ENCODE peak calls at places on chromosomes 1 and 21, in seven cellular contexts. X is hepatocyte; T is tibial artery; M is prostate gland; I is CD8-positive, alpha-beta T cell; S is naive thymus-derived CD4-positive, alpha-beta T cell; D is esophagus squamous epithelium. E is an unnamed sample.
A peak's percentile ranks its signal among the peaks of the same experiment; 100 is the strongest.

GRCh38 chr1:191483997-191484396 is 674.3 kb upstream of the RGS18 start:
- DNase-seq in T (no peak), X (no peak), S (no peak), D (no peak), M (no peak), I (no peak), E (no peak)

GRCh38 chr1:180170569-180170968 is 15.9 kb downstream of the QSOX1 start:
- DNase-seq in T (peak; percentile 10), S (no peak), M (no peak), I (no peak), D (no peak), X (no peak), E (no peak)

GRCh38 chr1:84199257-84199656 is 55.2 kb downstream of the PRKACB start:
- DNase-seq in I (no peak), D (no peak), M (no peak), X (no peak), T (no peak), S (no peak), E (no peak)

GRCh38 chr1:88302843-88303486 is 381.1 kb upstream of the PKN2 start:
- DNase-seq in T (no peak), X (peak; percentile 75), I (no peak), S (no peak), M (peak; percentile 8), D (no peak), E (no peak)

GRCh38 chr1:59329412-59330053 is 32.6 kb downstream of the FGGY start:
- DNase-seq in X (no peak), M (no peak), S (no peak), D (no peak), I (no peak), T (no peak), E (no peak)

GRCh38 chr1:209657140-209657879 is 5.1 kb upstream of the LAMB3 start:
- DNase-seq in D (no peak), M (no peak), I (no peak), X (no peak), S (no peak), T (no peak), E (no peak)

GRCh38 chr1:199545780-199546179 is 481.7 kb upstream of the NR5A2 start:
- DNase-seq in T (no peak), S (no peak), I (no peak), D (no peak), M (no peak), X (peak; percentile 25), E (no peak)

GRCh38 chr21:29261555-29262540 is 36.9 kb upstream of the BACH1 start:
- DNase-seq in T (no peak), M (peak; percentile 41), S (no peak), I (no peak), X (no peak), D (no peak), E (no peak)

GRCh38 chr1:153773004-153773921 is 1.9 kb upstream of the SLC27A3 start:
- DNase-seq in T (no peak), M (no peak), S (no peak), I (no peak), X (no peak), D (no peak), E (no peak)

GRCh38 chr1:225824522-225824921 is 14.6 kb downstream of the EPHX1 start:
- DNase-seq in X (no peak), M (no peak), D (no peak), I (no peak), S (no peak), T (peak; percentile 51), E (no peak)

GRCh38 chr1:22861764-22862440 is 110.8 kb downstream of the LACTBL1 start:
- DNase-seq in M (no peak), S (no peak), T (no peak), I (no peak), D (no peak), X (peak; percentile 67), E (no peak)

GRCh38 chr1:45454464-45454863 is 36.5 kb downstream of the TESK2 start:
- DNase-seq in D (no peak), S (no peak), M (no peak), T (no peak), I (no peak), X (no peak), E (no peak)

GRCh38 chr21:31278511-31279155 is 65.4 kb downstream of the TIAM1 start:
- DNase-seq in M (no peak), X (no peak), I (no peak), D (no peak), T (no peak), S (no peak), E (no peak)

GRCh38 chr1:14910947-14911721 is 242.4 kb upstream of the TMEM51 start:
- DNase-seq in M (peak; percentile 75), S (no peak), D (no peak), T (peak; percentile 72), X (no peak), I (no peak), E (no peak)

GRCh38 chr1:156804572-156805243 is 11.9 kb downstream of the SH2D2A start:
- DNase-seq in S (no peak), M (no peak), X (no peak), I (no peak), D (no peak), T (peak; percentile 62), E (no peak)

GRCh38 chr1:89938171-89939055 is 56.5 kb upstream of the ZNF326 start:
- DNase-seq in M (no peak), D (no peak), S (no peak), X (no peak), I (no peak), T (no peak), E (no peak)

GRCh38 chr1:114386129-114387037 is 124.6 kb downstream of the TRIM33 start:
- DNase-seq in S (no peak), D (no peak), T (no peak), X (no peak), I (no peak), M (no peak), E (no peak)

GRCh38 chr1:15965228-15965767 is 10.6 kb downstream of the ZBTB17 start:
- DNase-seq in M (no peak), S (no peak), T (no peak), I (no peak), D (no peak), X (no peak), E (no peak)

GRCh38 chr1:247209306-247209900 is 37.6 kb upstream of the ZNF124 start:
- DNase-seq in X (no peak), M (no peak), S (no peak), T (no peak), I (no peak), D (no peak), E (no peak)

DNA sequence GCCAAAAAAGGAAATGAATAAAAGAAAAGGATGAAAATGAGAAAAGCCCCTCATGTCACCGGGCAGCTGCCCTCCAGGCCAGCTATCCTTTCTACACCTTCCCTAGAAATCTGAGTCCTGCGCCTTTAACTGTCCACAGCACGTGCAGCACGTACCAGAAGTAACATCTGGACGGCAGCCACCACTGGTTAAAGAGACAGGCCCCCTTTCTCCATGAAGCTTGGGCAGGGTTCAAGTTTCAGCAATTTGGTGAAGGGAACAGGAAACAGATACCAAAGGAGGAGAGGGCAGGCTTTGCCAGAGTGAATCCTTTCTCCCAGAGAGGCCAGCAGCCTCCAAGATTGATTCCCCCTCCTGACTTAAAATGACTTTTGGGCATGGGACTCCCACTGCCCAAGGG is 3.6 kb upstream of the KIAA2013 start:
- DNase-seq in T (peak; percentile 91), I (no peak), D (no peak), X (peak; percentile 79), M (peak; percentile 49), S (no peak), E (peak; percentile 42)
- H3K4me1 ChIP-seq in T (peaks cover 40% of the 10 kb centered on the region), I (peaks cover 16% of the 10 kb centered on the region), D (peaks cover 37% of the 10 kb centered on the region), X (peaks cover 19% of the 10 kb centered on the region), M (no peaks in the 10 kb centered on the region), S (peaks cover 2% of the 10 kb centered on the region), E (peaks cover 40% of the 10 kb centered on the region)

DNA sequence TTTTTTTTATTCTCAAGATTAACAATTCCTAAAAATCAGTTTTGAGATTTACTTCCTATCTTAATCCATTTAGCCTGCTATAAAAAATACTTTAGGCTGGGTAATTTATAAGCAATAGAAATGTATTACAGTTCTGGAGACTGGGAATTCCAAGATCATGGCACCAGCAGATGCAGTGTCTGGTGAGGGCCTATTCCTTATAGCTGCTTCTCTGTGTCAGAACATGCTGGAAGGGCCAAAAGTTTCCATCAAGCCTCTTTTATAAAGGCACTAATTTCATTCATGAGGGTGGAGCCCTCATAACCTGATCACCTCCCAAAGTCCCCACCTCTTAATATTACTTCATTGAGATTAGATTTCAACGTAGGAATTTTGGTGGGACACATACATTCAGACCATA is 41.7 kb downstream of the RNF2 start:
- DNase-seq in M (no peak), I (no peak), S (no peak), X (no peak), T (no peak), D (no peak), E (no peak)
- H3K27me3 ChIP-seq in M (no peaks in the 10 kb centered on the region), I (no peaks in the 10 kb centered on the region), S (no peaks in the 10 kb centered on the region), X (no peaks in the 10 kb centered on the region), T (no peaks in the 10 kb centered on the region), D (no peaks in the 10 kb centered on the region), E (no peaks in the 10 kb centered on the region)

GRCh38 chr1:150154143-150154542 is 4.4 kb downstream of the PLEKHO1 start:
- DNase-seq in T (no peak), X (no peak), D (no peak), I (no peak), S (no peak), M (no peak), E (no peak)

GRCh38 chr1:150152772-150153461 is 3.2 kb downstream of the PLEKHO1 start:
- DNase-seq in D (no peak), T (no peak), X (no peak), I (no peak), S (no peak), M (no peak), E (no peak)

GRCh38 chr1:150156868-150157603 is 7.3 kb downstream of the PLEKHO1 start:
- DNase-seq in S (no peak), X (no peak), I (no peak), T (no peak), D (no peak), M (no peak), E (no peak)

GRCh38 chr1:150152182-150152536 is 2.4 kb downstream of the PLEKHO1 start:
- DNase-seq in I (no peak), T (no peak), S (no peak), X (no peak), M (no peak), D (no peak), E (no peak)

GRCh38 chr1:150155413-150156071 is 5.8 kb downstream of the PLEKHO1 start:
- DNase-seq in S (no peak), D (no peak), M (no peak), I (no peak), T (no peak), X (no peak), E (no peak)
- H3K4me1 ChIP-seq in S (peaks cover 14% of the 10 kb centered on the region), D (peaks cover 21% of the 10 kb centered on the region), M (no peaks in the 10 kb centered on the region), I (peaks cover 36% of the 10 kb centered on the region), T (peaks cover 65% of the 10 kb centered on the region), X (peaks cover 8% of the 10 kb centered on the region), E (peaks cover 13% of the 10 kb centered on the region)

GRCh38 chr1:85203573-85204169 is 2.9 kb upstream of the SYDE2 start:
- DNase-seq in X (no peak), D (no peak), S (no peak), I (no peak), M (no peak), T (no peak), E (no peak)

GRCh38 chr1:85201340-85202091 is 700 bp upstream of the SYDE2 start:
- DNase-seq in I (peak; percentile 59), S (peak; percentile 72), X (peak; percentile 89), D (no peak), T (peak; percentile 79), M (peak; percentile 66), E (no peak)

GRCh38 chr1:85202864-85203255 is 2.0 kb upstream of the SYDE2 start:
- DNase-seq in T (no peak), I (no peak), X (no peak), S (no peak), M (no peak), D (no peak), E (no peak)

GRCh38 chr1:85200870-85201339 is at the start of gene SYDE2:
- DNase-seq in X (peak; percentile 91), S (peak; percentile 91), T (peak; percentile 87), D (peak; percentile 16), I (peak; percentile 72), M (peak; percentile 71), E (no peak)

GRCh38 chr1:85202092-85202863 is 1.5 kb upstream of the SYDE2 start:
- DNase-seq in X (no peak), D (no peak), T (no peak), S (no peak), I (no peak), M (no peak), E (no peak)
- H3K27me3 ChIP-seq in X (no peaks in the 10 kb centered on the region), D (no peaks in the 10 kb centered on the region), T (no peaks in the 10 kb centered on the region), S (no peaks in the 10 kb centered on the region), I (no peaks in the 10 kb centered on the region), M (no peaks in the 10 kb centered on the region), E (peaks cover 3% of the 10 kb centered on the region)